ENCODE peak calls at places on chromosomes 16 and 17, in five cellular contexts. One of them, this sample, is unnamed.

GRCh38 chr17:40298726-40299125 is 10.3 kb upstream of the RARA start:
- DNase-seq in activated naive CD8-positive, alpha-beta T cell treated with anti-CD3 and anti-CD28 coated beads, Interleukin-2, amount 50 U/mL, for 24 hours: no peak
- DNase-seq in activated CD8-positive, alpha-beta memory T cell treated with anti-CD3 and anti-CD28 coated beads, Interleukin-2, amount 10 ng/mL, durations not matched to agents 7 days and 5 days: no peak
- DNase-seq in ACHN: no peak
- DNase-seq in activated effector memory CD4-positive, alpha-beta T cell treated with anti-CD3 and anti-CD28 coated beads, Interleukin-2, amount 50 U/mL, for 16 hours: no peak
- DNase-seq in this sample: no peak

GRCh38 chr16:3190949-3191353 is 2.9 kb downstream of the OR1F1 start:
- DNase-seq in activated CD8-positive, alpha-beta memory T cell treated with anti-CD3 and anti-CD28 coated beads, Interleukin-2, amount 10 ng/mL, durations not matched to agents 7 days and 5 days: no peak
- DNase-seq in ACHN: peak
- DNase-seq in activated naive CD8-positive, alpha-beta T cell treated with anti-CD3 and anti-CD28 coated beads, Interleukin-2, amount 50 U/mL, for 24 hours: no peak
- DNase-seq in activated effector memory CD4-positive, alpha-beta T cell treated with anti-CD3 and anti-CD28 coated beads, Interleukin-2, amount 50 U/mL, for 16 hours: no peak
- DNase-seq in this sample: no peak

GRCh38 chr16:85347213-85347591 is 234.9 kb upstream of the CIBAR2 start:
- DNase-seq in activated effector memory CD4-positive, alpha-beta T cell treated with anti-CD3 and anti-CD28 coated beads, Interleukin-2, amount 50 U/mL, for 16 hours: no peak
- DNase-seq in ACHN: no peak
- DNase-seq in activated naive CD8-positive, alpha-beta T cell treated with anti-CD3 and anti-CD28 coated beads, Interleukin-2, amount 50 U/mL, for 24 hours: peak
- DNase-seq in activated CD8-positive, alpha-beta memory T cell treated with anti-CD3 and anti-CD28 coated beads, Interleukin-2, amount 10 ng/mL, durations not matched to agents 7 days and 5 days: no peak
- DNase-seq in this sample: no peak

GRCh38 chr17:76523084-76524037 is 14.1 kb downstream of the CYGB start:
- DNase-seq in ACHN: peak
- DNase-seq in activated effector memory CD4-positive, alpha-beta T cell treated with anti-CD3 and anti-CD28 coated beads, Interleukin-2, amount 50 U/mL, for 16 hours: peak
- DNase-seq in activated CD8-positive, alpha-beta memory T cell treated with anti-CD3 and anti-CD28 coated beads, Interleukin-2, amount 10 ng/mL, durations not matched to agents 7 days and 5 days: peak
- DNase-seq in activated naive CD8-positive, alpha-beta T cell treated with anti-CD3 and anti-CD28 coated beads, Interleukin-2, amount 50 U/mL, for 24 hours: peak
- DNase-seq in this sample: peak

GRCh38 chr17:32792207-32792606 is 84.7 kb downstream of the MYO1D start:
- DNase-seq in activated CD8-positive, alpha-beta memory T cell treated with anti-CD3 and anti-CD28 coated beads, Interleukin-2, amount 10 ng/mL, durations not matched to agents 7 days and 5 days: no peak
- DNase-seq in ACHN: no peak
- DNase-seq in activated naive CD8-positive, alpha-beta T cell treated with anti-CD3 and anti-CD28 coated beads, Interleukin-2, amount 50 U/mL, for 24 hours: no peak
- DNase-seq in activated effector memory CD4-positive, alpha-beta T cell treated with anti-CD3 and anti-CD28 coated beads, Interleukin-2, amount 50 U/mL, for 16 hours: no peak
- DNase-seq in this sample: no peak

GRCh38 chr17:17808706-17809432 is 27.9 kb downstream of the SREBF1 start:
- DNase-seq in activated naive CD8-positive, alpha-beta T cell treated with anti-CD3 and anti-CD28 coated beads, Interleukin-2, amount 50 U/mL, for 24 hours: peak
- DNase-seq in ACHN: no peak
- DNase-seq in activated CD8-positive, alpha-beta memory T cell treated with anti-CD3 and anti-CD28 coated beads, Interleukin-2, amount 10 ng/mL, durations not matched to agents 7 days and 5 days: peak
- DNase-seq in activated effector memory CD4-positive, alpha-beta T cell treated with anti-CD3 and anti-CD28 coated beads, Interleukin-2, amount 50 U/mL, for 16 hours: no peak
- DNase-seq in this sample: no peak

GRCh38 chr17:27323538-27324212 is 29.8 kb downstream of the WSB1 start:
- DNase-seq in activated effector memory CD4-positive, alpha-beta T cell treated with anti-CD3 and anti-CD28 coated beads, Interleukin-2, amount 50 U/mL, for 16 hours: peak
- DNase-seq in activated naive CD8-positive, alpha-beta T cell treated with anti-CD3 and anti-CD28 coated beads, Interleukin-2, amount 50 U/mL, for 24 hours: no peak
- DNase-seq in activated CD8-positive, alpha-beta memory T cell treated with anti-CD3 and anti-CD28 coated beads, Interleukin-2, amount 10 ng/mL, durations not matched to agents 7 days and 5 days: no peak
- DNase-seq in ACHN: no peak
- DNase-seq in this sample: peak

GRCh38 chr16:50742521-50743150 is 750 bp downstream of the CYLD start:
- DNase-seq in ACHN: peak
- DNase-seq in activated effector memory CD4-positive, alpha-beta T cell treated with anti-CD3 and anti-CD28 coated beads, Interleukin-2, amount 50 U/mL, for 16 hours: peak
- DNase-seq in activated CD8-positive, alpha-beta memory T cell treated with anti-CD3 and anti-CD28 coated beads, Interleukin-2, amount 10 ng/mL, durations not matched to agents 7 days and 5 days: peak
- DNase-seq in activated naive CD8-positive, alpha-beta T cell treated with anti-CD3 and anti-CD28 coated beads, Interleukin-2, amount 50 U/mL, for 24 hours: peak
- DNase-seq in this sample: peak

GRCh38 chr17:50699410-50699809 is 8.3 kb downstream of the ANKRD40 start:
- DNase-seq in ACHN: no peak
- DNase-seq in activated effector memory CD4-positive, alpha-beta T cell treated with anti-CD3 and anti-CD28 coated beads, Interleukin-2, amount 50 U/mL, for 16 hours: no peak
- DNase-seq in activated CD8-positive, alpha-beta memory T cell treated with anti-CD3 and anti-CD28 coated beads, Interleukin-2, amount 10 ng/mL, durations not matched to agents 7 days and 5 days: no peak
- DNase-seq in activated naive CD8-positive, alpha-beta T cell treated with anti-CD3 and anti-CD28 coated beads, Interleukin-2, amount 50 U/mL, for 24 hours: no peak
- DNase-seq in this sample: no peak